ENCODE peak calls at places on chromosomes 13 and 19, in seven cellular contexts. One of them, this sample, is unnamed.
A peak's percentile ranks its signal among the peaks of the same experiment; 100 is the strongest.

GRCh38 chr19:48967346-48968178 is 2.5 kb downstream of the FTL start:
- DNase-seq in transverse colon: peak; percentile 42
- DNase-seq in suprapubic skin: no peak
- DNase-seq in GM23338: no peak
- DNase-seq in SK-N-SH: no peak
- DNase-seq in stomach: no peak
- DNase-seq in GM12878: no peak
- DNase-seq in this sample: no peak

GRCh38 chr19:14061081-14061749 is 661 bp downstream of the PALM3 start:
- DNase-seq in transverse colon: no peak
- DNase-seq in suprapubic skin: no peak
- DNase-seq in GM23338: no peak
- DNase-seq in SK-N-SH: peak; percentile 10
- DNase-seq in stomach: peak; percentile 53
- DNase-seq in GM12878: no peak
- DNase-seq in this sample: no peak

GRCh38 chr19:47122359-47123335 is 8.0 kb upstream of the SAE1 start:
- DNase-seq in transverse colon: no peak
- DNase-seq in suprapubic skin: no peak
- DNase-seq in GM23338: no peak
- DNase-seq in SK-N-SH: no peak
- DNase-seq in stomach: no peak
- DNase-seq in GM12878: no peak
- DNase-seq in this sample: no peak

GRCh38 chr19:45195764-45196163 is 17.2 kb downstream of the BLOC1S3 start:
- DNase-seq in transverse colon: no peak
- DNase-seq in suprapubic skin: no peak
- DNase-seq in GM23338: no peak
- DNase-seq in SK-N-SH: no peak
- DNase-seq in stomach: no peak
- DNase-seq in GM12878: no peak
- DNase-seq in this sample: no peak

GRCh38 chr13:44300895-44301638 is 72.6 kb upstream of the SERP2 start:
- DNase-seq in transverse colon: no peak
- DNase-seq in suprapubic skin: no peak
- DNase-seq in GM23338: no peak
- DNase-seq in SK-N-SH: no peak
- DNase-seq in stomach: peak; percentile 66
- DNase-seq in GM12878: peak; percentile 56
- DNase-seq in this sample: peak; percentile 60

GRCh38 chr19:48629599-48630288 is 7.4 kb downstream of the DBP start:
- DNase-seq in transverse colon: peak; percentile 91
- DNase-seq in suprapubic skin: peak; percentile 77
- DNase-seq in GM23338: peak; percentile 99
- DNase-seq in SK-N-SH: peak; percentile 71
- DNase-seq in stomach: peak; percentile 89
- DNase-seq in GM12878: no peak
- DNase-seq in this sample: no peak

GRCh38 chr13:45928843-45929242 is 77.3 kb upstream of the SIAH3 start:
- DNase-seq in transverse colon: no peak
- DNase-seq in suprapubic skin: no peak
- DNase-seq in GM23338: no peak
- DNase-seq in SK-N-SH: no peak
- DNase-seq in stomach: no peak
- DNase-seq in GM12878: no peak
- DNase-seq in this sample: no peak

GRCh38 chr19:3125900-3126524 is 9.8 kb upstream of the GNA15 start:
- DNase-seq in transverse colon: peak; percentile 79
- DNase-seq in suprapubic skin: peak; percentile 73
- DNase-seq in GM23338: peak; percentile 88
- DNase-seq in SK-N-SH: peak; percentile 87
- DNase-seq in stomach: peak; percentile 79
- DNase-seq in GM12878: no peak
- DNase-seq in this sample: no peak

GRCh38 chr19:52336117-52336811 is at the start of gene ZNF610:
- DNase-seq in transverse colon: peak; percentile 89
- DNase-seq in suprapubic skin: peak; percentile 90
- DNase-seq in GM23338: peak; percentile 88
- DNase-seq in SK-N-SH: peak; percentile 93
- DNase-seq in stomach: peak; percentile 88
- DNase-seq in GM12878: peak; percentile 34
- DNase-seq in this sample: peak; percentile 90

GRCh38 chr19:16206637-16207036 is 8.9 kb downstream of the AP1M1 start:
- DNase-seq in transverse colon: no peak
- DNase-seq in suprapubic skin: no peak
- DNase-seq in GM23338: no peak
- DNase-seq in SK-N-SH: peak; percentile 7
- DNase-seq in stomach: no peak
- DNase-seq in GM12878: no peak
- DNase-seq in this sample: no peak

GRCh38 chr13:24630851-24631341 is 49.3 kb upstream of the ATP12A start:
- DNase-seq in transverse colon: no peak
- DNase-seq in suprapubic skin: no peak
- DNase-seq in GM23338: no peak
- DNase-seq in SK-N-SH: no peak
- DNase-seq in stomach: peak; percentile 34
- DNase-seq in GM12878: no peak
- DNase-seq in this sample: no peak

GRCh38 chr13:112078216-112078615 is 11.3 kb downstream of the SOX1 start:
- DNase-seq in transverse colon: no peak
- DNase-seq in suprapubic skin: no peak
- DNase-seq in GM23338: no peak
- DNase-seq in SK-N-SH: no peak
- DNase-seq in stomach: no peak
- DNase-seq in GM12878: no peak
- DNase-seq in this sample: no peak

GRCh38 chr13:96779691-96780090 is 214.6 kb downstream of the OXGR1 start:
- DNase-seq in transverse colon: no peak
- DNase-seq in suprapubic skin: no peak
- DNase-seq in GM23338: no peak
- DNase-seq in SK-N-SH: no peak
- DNase-seq in stomach: no peak
- DNase-seq in GM12878: no peak
- DNase-seq in this sample: no peak

GRCh38 chr13:26486550-26486949 is 70.9 kb upstream of the WASF3 start:
- DNase-seq in transverse colon: no peak
- DNase-seq in suprapubic skin: no peak
- DNase-seq in GM23338: no peak
- DNase-seq in SK-N-SH: no peak
- DNase-seq in stomach: no peak
- DNase-seq in GM12878: no peak
- DNase-seq in this sample: no peak

DNA sequence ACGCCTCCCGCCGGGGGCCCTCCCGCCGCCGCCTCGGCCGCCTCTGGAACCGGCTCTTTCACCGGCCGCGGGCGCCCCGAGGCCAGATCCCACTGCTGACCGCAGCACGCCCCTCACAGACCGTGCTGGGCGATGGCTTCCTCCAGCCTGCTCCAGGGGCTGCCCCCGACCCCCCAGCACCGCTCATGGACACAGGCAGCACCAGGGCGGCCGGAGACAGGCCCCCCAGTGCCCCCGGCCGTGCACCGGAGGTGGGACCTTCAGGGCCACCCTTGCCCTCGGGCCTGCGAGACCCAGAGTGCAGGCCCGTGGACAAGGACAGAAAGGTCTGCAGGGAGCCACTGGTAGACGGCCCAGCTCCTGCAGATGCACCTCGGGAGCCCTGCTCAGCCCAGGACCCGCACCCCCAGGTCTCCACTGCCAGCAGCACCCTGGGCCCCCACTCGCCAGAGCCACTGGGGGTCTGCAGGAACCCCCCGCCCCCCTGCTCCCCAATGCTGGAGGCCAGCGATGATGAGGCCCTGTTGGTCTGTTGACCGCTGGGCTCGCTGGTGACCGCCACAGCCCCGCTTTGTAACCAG is 13.0 kb downstream of the LRP3 start:
- DNase-seq in transverse colon: no peak
- DNase-seq in suprapubic skin: no peak
- DNase-seq in GM23338: no peak
- DNase-seq in SK-N-SH: peak; percentile 40
- DNase-seq in stomach: no peak
- DNase-seq in GM12878: no peak
- DNase-seq in this sample: no peak
- H3K27ac ChIP-seq in transverse colon: no peak overlapping the region
- H3K27ac ChIP-seq in suprapubic skin: no peak overlapping the region
- H3K27ac ChIP-seq in GM23338: no peak overlapping the region
- H3K27ac ChIP-seq in SK-N-SH: no peak overlapping the region
- H3K27ac ChIP-seq in stomach: no peak overlapping the region
- H3K27ac ChIP-seq in GM12878: no peak overlapping the region
- H3K27ac ChIP-seq in this sample: no peak overlapping the region

GRCh38 chr13:23160241-23161175 is 20.3 kb upstream of the SGCG start:
- DNase-seq in transverse colon: no peak
- DNase-seq in suprapubic skin: no peak
- DNase-seq in GM23338: peak; percentile 63
- DNase-seq in SK-N-SH: no peak
- DNase-seq in stomach: no peak
- DNase-seq in GM12878: no peak
- DNase-seq in this sample: no peak
- H3K4me3 ChIP-seq in transverse colon: peak overlapping the region; percentile 11
- H3K4me3 ChIP-seq in suprapubic skin: peak overlapping the region; percentile 45
- H3K4me3 ChIP-seq in GM23338: peak overlapping the region; percentile 93
- H3K4me3 ChIP-seq in SK-N-SH: no peak overlapping the region
- H3K4me3 ChIP-seq in stomach: peak overlapping the region; percentile 25
- H3K4me3 ChIP-seq in GM12878: no peak overlapping the region
- H3K4me3 ChIP-seq in this sample: peak overlapping the region; percentile 54

DNA sequence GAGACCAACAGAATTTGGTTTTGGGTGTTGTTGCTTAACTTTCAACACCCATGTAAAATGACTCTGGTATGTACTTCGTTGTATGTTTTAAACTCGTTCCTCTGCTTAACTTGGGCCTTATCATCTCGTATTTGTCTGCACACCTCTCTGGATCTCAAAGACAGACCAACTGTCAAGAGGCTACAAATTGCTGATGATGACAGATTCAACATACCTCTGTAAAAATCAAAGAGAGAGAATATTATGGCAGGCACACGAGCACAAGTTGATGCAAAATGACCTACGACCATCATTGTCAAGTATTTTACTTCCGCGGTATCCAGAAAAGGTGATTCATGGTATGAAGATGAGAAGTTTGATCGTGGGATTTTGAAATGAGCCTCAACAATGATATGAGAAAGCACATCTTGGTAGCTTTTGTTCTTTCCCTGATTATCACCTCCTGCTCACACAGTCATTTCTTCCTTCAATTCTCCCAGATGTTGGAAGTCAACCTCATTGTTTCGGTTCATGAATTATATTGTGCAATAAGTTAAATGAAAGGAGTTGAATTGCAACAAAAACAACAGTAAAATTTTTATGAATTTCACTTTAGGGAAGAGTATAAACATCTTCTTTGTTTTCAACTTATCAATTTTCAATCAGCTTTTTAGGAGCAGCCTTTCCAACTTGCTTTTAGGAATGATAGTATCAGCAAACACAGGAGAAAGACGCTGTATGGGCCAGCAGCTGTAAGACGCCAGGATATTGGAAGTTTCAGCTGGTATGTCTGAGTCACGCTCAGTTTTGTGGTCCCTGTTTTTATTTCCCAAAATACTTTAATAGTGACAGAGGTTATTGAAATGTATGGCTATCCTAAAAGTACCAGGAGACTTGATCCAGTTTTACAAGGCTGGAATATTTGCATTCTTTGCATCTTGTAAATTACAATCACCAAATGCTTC is 132.3 kb upstream of the ARGLU1 start:
- DNase-seq in transverse colon: no peak
- DNase-seq in suprapubic skin: no peak
- DNase-seq in GM23338: no peak
- DNase-seq in SK-N-SH: no peak
- DNase-seq in stomach: no peak
- DNase-seq in GM12878: no peak
- DNase-seq in this sample: no peak
- TF ChIP-seq POLR2AphosphoS5 in transverse colon: no peak
- TF ChIP-seq POLR2AphosphoS5 in suprapubic skin: no peak
- TF ChIP-seq POLR2AphosphoS5 in GM23338: no peak
- TF ChIP-seq POLR2AphosphoS5 in SK-N-SH: no peak
- TF ChIP-seq POLR2AphosphoS5 in stomach: no peak
- TF ChIP-seq POLR2AphosphoS5 in GM12878: no peak
- TF ChIP-seq POLR2AphosphoS5 in this sample: no peak

GRCh38 chr19:13016628-13017305 is 21.5 kb downstream of the NFIX start:
- DNase-seq in transverse colon: no peak
- DNase-seq in suprapubic skin: no peak
- DNase-seq in GM23338: peak; percentile 48
- DNase-seq in SK-N-SH: no peak
- DNase-seq in stomach: no peak
- DNase-seq in GM12878: no peak
- DNase-seq in this sample: no peak
- H3K27ac ChIP-seq in transverse colon: peak overlapping the region; percentile 90
- H3K27ac ChIP-seq in suprapubic skin: peak overlapping the region; percentile 97
- H3K27ac ChIP-seq in GM23338: no peak overlapping the region
- H3K27ac ChIP-seq in SK-N-SH: no peak overlapping the region
- H3K27ac ChIP-seq in stomach: peak overlapping the region; percentile 91
- H3K27ac ChIP-seq in GM12878: no peak overlapping the region
- H3K27ac ChIP-seq in this sample: peak overlapping the region; percentile 92

GRCh38 chr19:41551212-41551610 is 24.8 kb upstream of the CEACAM21 start:
- DNase-seq in transverse colon: no peak
- DNase-seq in suprapubic skin: no peak
- DNase-seq in GM23338: no peak
- DNase-seq in SK-N-SH: no peak
- DNase-seq in stomach: no peak
- DNase-seq in GM12878: no peak
- DNase-seq in this sample: no peak
- H3K4me3 ChIP-seq in transverse colon: no peak overlapping the region
- H3K4me3 ChIP-seq in suprapubic skin: no peak overlapping the region
- H3K4me3 ChIP-seq in GM23338: no peak overlapping the region
- H3K4me3 ChIP-seq in SK-N-SH: no peak overlapping the region
- H3K4me3 ChIP-seq in stomach: peak overlapping the region; percentile 5
- H3K4me3 ChIP-seq in GM12878: peak overlapping the region; percentile 83
- H3K4me3 ChIP-seq in this sample: no peak overlapping the region

GRCh38 chr13:29681859-29682258 is 86.4 kb upstream of the SLC7A1 start:
- DNase-seq in transverse colon: no peak
- DNase-seq in suprapubic skin: no peak
- DNase-seq in GM23338: no peak
- DNase-seq in SK-N-SH: no peak
- DNase-seq in stomach: no peak
- DNase-seq in GM12878: no peak
- DNase-seq in this sample: no peak

GRCh38 chr13:29677627-29678026 is 82.1 kb upstream of the SLC7A1 start:
- DNase-seq in transverse colon: no peak
- DNase-seq in suprapubic skin: no peak
- DNase-seq in GM23338: no peak
- DNase-seq in SK-N-SH: no peak
- DNase-seq in stomach: no peak
- DNase-seq in GM12878: no peak
- DNase-seq in this sample: no peak

GRCh38 chr13:29676941-29677452 is 81.5 kb upstream of the SLC7A1 start:
- DNase-seq in transverse colon: peak; percentile 37
- DNase-seq in suprapubic skin: no peak
- DNase-seq in GM23338: no peak
- DNase-seq in SK-N-SH: no peak
- DNase-seq in stomach: no peak
- DNase-seq in GM12878: no peak
- DNase-seq in this sample: no peak

GRCh38 chr13:29676535-29676934 is 81.0 kb upstream of the SLC7A1 start:
- DNase-seq in transverse colon: no peak
- DNase-seq in suprapubic skin: no peak
- DNase-seq in GM23338: no peak
- DNase-seq in SK-N-SH: no peak
- DNase-seq in stomach: no peak
- DNase-seq in GM12878: no peak
- DNase-seq in this sample: no peak

GRCh38 chr13:29679357-29680050 is 84.0 kb upstream of the SLC7A1 start:
- DNase-seq in transverse colon: peak; percentile 38
- DNase-seq in suprapubic skin: no peak
- DNase-seq in GM23338: no peak
- DNase-seq in SK-N-SH: peak; percentile 60
- DNase-seq in stomach: peak; percentile 46
- DNase-seq in GM12878: no peak
- DNase-seq in this sample: no peak
- TF ChIP-seq POLR2AphosphoS5 in transverse colon: no peak
- TF ChIP-seq POLR2AphosphoS5 in suprapubic skin: no peak
- TF ChIP-seq POLR2AphosphoS5 in GM23338: no peak
- TF ChIP-seq POLR2AphosphoS5 in SK-N-SH: no peak
- TF ChIP-seq POLR2AphosphoS5 in stomach: no peak
- TF ChIP-seq POLR2AphosphoS5 in GM12878: no peak
- TF ChIP-seq POLR2AphosphoS5 in this sample: no peak

This sample was measured in breast epithelium.